ENCODE peak calls at places on chromosomes 16 and 17, in five cellular contexts. G, C, J, H and P are unnamed samples.
A peak's percentile ranks its signal among the peaks of the same experiment; 100 is the strongest.

GRCh38 chr17:7767425-7768021 is 50.0 kb downstream of the DNAH2 start:
- DNase-seq in G (peak; percentile 70), J (no peak), C (no peak), H (no peak), P (peak; percentile 24)

GRCh38 chr16:24789881-24790280 is 55.9 kb upstream of the SLC5A11 start:
- DNase-seq in G (no peak), H (peak; percentile 81), C (no peak), J (no peak), P (peak; percentile 62)

GRCh38 chr16:35391328-35391727 is 1931.9 kb downstream of the TP53TG3F start:
- DNase-seq in J (peak; percentile 7), C (no peak), G (no peak), H (peak; percentile 29), P (peak; percentile 62)

GRCh38 chr16:6377956-6378355 is 954.7 kb upstream of the RBFOX1 start:
- DNase-seq in H (no peak), J (no peak), C (no peak), G (no peak), P (no peak)

GRCh38 chr17:81923302-81924260 is 4.0 kb downstream of the MAFG start:
- DNase-seq in J (peak; percentile 78), G (peak; percentile 85), H (peak; percentile 65), C (peak; percentile 66), P (peak; percentile 81)

GRCh38 chr17:37176683-37177082 is 199.1 kb upstream of the C17orf78 start:
- DNase-seq in C (no peak), J (peak; percentile 40), G (no peak), H (peak; percentile 71), P (peak; percentile 83)

GRCh38 chr17:64527914-64528313 is 21.1 kb downstream of the CEP95 start:
- DNase-seq in G (no peak), H (no peak), J (no peak), C (no peak), P (no peak)

GRCh38 chr16:1534021-1535020 is 855 bp downstream of the TMEM204 start:
- DNase-seq in J (no peak), H (no peak), G (no peak), C (no peak), P (no peak)

GRCh38 chr16:51156836-51157235 is 5.8 kb upstream of the SALL1 start:
- DNase-seq in J (no peak), G (no peak), C (no peak), H (no peak), P (no peak)

GRCh38 chr17:36505171-36505570 is 18.7 kb downstream of the ZNHIT3 start:
- DNase-seq in H (no peak), G (no peak), J (no peak), C (no peak), P (no peak)

GRCh38 chr16:2675021-2675420 is 7.3 kb upstream of the KCTD5 start:
- DNase-seq in C (no peak), J (no peak), H (no peak), G (peak; percentile 46), P (no peak)

GRCh38 chr16:50229149-50229726 is 37.1 kb upstream of the ADCY7 start:
- DNase-seq in J (no peak), C (no peak), G (no peak), H (no peak), P (no peak)

GRCh38 chr16:1991135-1991551 is 1.4 kb downstream of the SYNGR3 start:
- DNase-seq in G (no peak), C (no peak), J (no peak), H (no peak), P (no peak)

GRCh38 chr16:53121043-53121442 is 66.3 kb downstream of the CHD9 start:
- DNase-seq in G (no peak), J (no peak), H (no peak), C (no peak), P (no peak)

GRCh38 chr17:82267575-82268379 is 5.7 kb downstream of the CSNK1D start:
- DNase-seq in J (peak; percentile 95), H (peak; percentile 86), G (peak; percentile 95), C (no peak), P (peak; percentile 88)

GRCh38 chr16:554640-555413 is 5.4 kb upstream of the PRR35 start:
- DNase-seq in G (no peak), C (no peak), J (no peak), H (peak; percentile 47), P (peak; percentile 44)

GRCh38 chr17:11948791-11949190 is 48.5 kb downstream of the ZNF18 start:
- DNase-seq in C (no peak), G (no peak), H (peak; percentile 78), J (peak; percentile 24), P (peak; percentile 85)

GRCh38 chr17:13490427-13490826 is 111.3 kb downstream of the HS3ST3A1 start:
- DNase-seq in C (no peak), G (no peak), H (no peak), J (no peak), P (no peak)

GRCh38 chr17:77317091-77317519 is 176.3 kb downstream of the SEC14L1 start:
- DNase-seq in C (no peak), H (no peak), G (peak; percentile 50), J (no peak), P (no peak)

GRCh38 chr16:1745181-1745899 is 26.0 kb downstream of the NME3 start:
- DNase-seq in H (peak; percentile 75), G (no peak), J (peak; percentile 55), C (no peak), P (peak; percentile 57)

GRCh38 chr17:81033535-81034167 is 1.3 kb upstream of the BAIAP2 start:
- DNase-seq in H (no peak), C (no peak), G (no peak), J (no peak), P (no peak)

GRCh38 chr17:66426397-66427033 is 124.1 kb downstream of the PRKCA start:
- DNase-seq in J (no peak), H (no peak), C (no peak), G (no peak), P (peak; percentile 27)

GRCh38 chr17:55426851-55427586 is 5.4 kb upstream of the MMD start:
- DNase-seq in H (peak; percentile 24), G (no peak), C (no peak), J (no peak), P (peak; percentile 62)

GRCh38 chr17:54754560-54754959 is 146.1 kb upstream of the TOM1L1 start:
- DNase-seq in C (no peak), J (no peak), G (no peak), H (no peak), P (no peak)

GRCh38 chr17:81870155-81870977 is 771 bp downstream of the ARHGDIA start:
- DNase-seq in J (peak; percentile 40), C (no peak), H (peak; percentile 57), G (peak; percentile 82), P (peak; percentile 45)

GRCh38 chr17:39608601-39609000 is 881 bp upstream of the NEUROD2 start:
- DNase-seq in G (no peak), C (no peak), J (no peak), H (no peak), P (no peak)

GRCh38 chr16:16033208-16033717 is 83.8 kb downstream of the ABCC1 start:
- DNase-seq in C (no peak), H (no peak), G (no peak), J (no peak), P (no peak)

GRCh38 chr17:12256380-12256995 is 235.8 kb downstream of the MAP2K4 start:
- DNase-seq in H (peak; percentile 16), J (peak; percentile 43), C (peak; percentile 43), G (no peak), P (peak; percentile 54)

GRCh38 chr17:70098030-70098429 is 23.0 kb downstream of the KCNJ16 start:
- DNase-seq in J (no peak), G (no peak), H (no peak), C (no peak), P (peak; percentile 46)

GRCh38 chr16:68760671-68761275 is 23.7 kb downstream of the CDH1 start:
- DNase-seq in J (peak; percentile 36), G (no peak), C (no peak), H (peak; percentile 99), P (peak; percentile 95)

GRCh38 chr17:44920565-44920940 is 5.3 kb upstream of the GFAP start:
- DNase-seq in C (no peak), G (peak; percentile 52), H (no peak), J (no peak), P (no peak)

GRCh38 chr17:44922746-44923470 is 7.6 kb upstream of the GFAP start:
- DNase-seq in G (peak; percentile 41), C (no peak), H (no peak), J (no peak), P (no peak)

GRCh38 chr17:44919885-44920564 is 4.7 kb upstream of the GFAP start:
- DNase-seq in C (peak; percentile 76), G (peak; percentile 87), H (peak; percentile 66), J (peak; percentile 76), P (peak; percentile 83)

GRCh38 chr17:44922136-44922535 is 6.8 kb upstream of the GFAP start:
- DNase-seq in J (no peak), C (no peak), G (peak; percentile 19), H (no peak), P (no peak)

GRCh38 chr17:44921122-44921882 is 6.0 kb upstream of the GFAP start:
- DNase-seq in J (no peak), H (no peak), C (no peak), G (peak; percentile 41), P (no peak)
- TF ChIP-seq CTCF in J (no peak), H (no peak), C (no peak), G (no peak), P (no peak)

GRCh38 chr16:23045025-23045424 is 104.2 kb downstream of the USP31 start:
- DNase-seq in J (no peak), G (no peak), H (no peak), C (no peak), P (no peak)
- TF ChIP-seq CTCF in J (no peak), G (no peak), H (no peak), C (no peak), P (no peak)

DNA sequence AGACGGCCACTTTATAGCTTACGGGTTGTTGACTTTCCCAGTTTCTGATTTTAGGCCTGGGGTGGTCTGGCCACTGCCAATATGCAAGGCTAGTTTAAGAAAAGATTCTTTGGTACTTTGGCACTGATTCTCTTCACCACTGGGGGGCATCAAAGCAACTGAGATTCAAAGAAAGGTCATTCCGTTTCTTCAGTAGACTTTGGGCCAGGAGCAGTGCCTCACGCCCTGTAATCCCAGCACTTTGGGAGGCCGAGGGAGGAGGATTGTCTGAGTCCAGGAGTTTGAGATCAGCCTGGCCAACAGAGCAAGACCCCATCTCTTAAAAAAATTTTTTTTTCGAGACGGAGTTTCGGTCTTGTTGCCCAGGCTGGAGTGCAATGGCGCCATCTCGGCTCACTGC is 53.0 kb downstream of the RPA1 start:
- DNase-seq in J (peak; percentile 51), H (peak; percentile 15), G (peak; percentile 32), C (no peak), P (peak; percentile 46)
- TF ChIP-seq CTCF in J (peak; percentile 71), H (peak; percentile 47), G (peak; percentile 49), C (peak; percentile 54), P (peak; percentile 57)

DNA sequence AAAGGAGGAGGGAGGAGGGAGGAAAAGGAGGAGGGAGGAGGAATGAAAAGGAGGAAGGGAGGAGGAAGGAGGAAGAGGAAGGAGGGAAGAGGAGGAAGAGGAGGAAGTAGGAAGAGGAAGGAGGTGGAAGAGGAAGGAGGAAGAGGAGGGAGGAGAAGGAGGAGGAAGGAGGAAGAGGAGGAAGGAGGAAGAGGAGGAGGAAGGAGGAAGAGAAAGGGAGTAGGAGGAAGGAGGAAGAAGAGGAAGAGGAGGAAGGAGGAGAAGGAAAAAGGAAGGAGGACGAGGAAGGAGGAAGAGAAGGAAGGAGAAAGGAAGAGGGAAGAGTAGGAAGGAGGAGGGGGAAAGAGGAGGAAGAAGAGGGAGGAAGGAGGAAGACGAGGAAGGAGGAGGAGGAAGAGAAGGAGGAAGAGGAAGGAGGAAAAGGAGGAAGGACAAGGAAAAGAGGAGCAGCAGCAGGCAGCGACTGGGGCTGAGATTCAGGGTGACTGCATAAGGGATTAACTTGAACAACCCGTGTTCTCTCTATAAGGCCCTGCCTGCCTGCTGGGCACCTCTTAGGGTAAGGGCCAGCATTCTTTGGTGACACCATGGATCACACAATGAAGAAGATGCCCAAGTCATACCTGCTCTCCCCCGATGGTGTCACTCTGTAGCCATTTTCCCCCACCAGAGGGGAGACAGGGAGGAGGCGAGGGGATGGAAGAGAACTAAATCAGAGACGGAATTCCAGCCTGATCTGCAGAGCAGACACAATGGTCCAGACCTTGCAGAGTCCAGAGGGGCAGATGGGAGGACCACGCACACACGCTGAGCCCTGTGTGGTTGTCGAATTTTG is 1.4 kb upstream of the IL34 start:
- DNase-seq in H (no peak), G (no peak), C (no peak), J (no peak), P (no peak)
- TF ChIP-seq CTCF in H (no peak), G (no peak), C (no peak), J (no peak), P (no peak)